ENCODE peak calls at places on chromosomes 3 and 15, in five cellular contexts. S, C, V, Y and D are unnamed samples.

GRCh38 chr15:39976291-39977274 is 42.7 kb downstream of the EIF2AK4 start:
- DNase-seq in Y (peak), S (peak), V (peak), C (peak), D (peak)

GRCh38 chr3:146375214-146375613 is 94.1 kb downstream of the PLSCR2 start:
- DNase-seq in S (no peak), Y (no peak), V (no peak), C (no peak), D (no peak)

GRCh38 chr3:123687286-123687685 is 102.4 kb upstream of the HACD2 start:
- DNase-seq in C (no peak), V (no peak), S (no peak), Y (no peak), D (peak)

GRCh38 chr15:80242132-80242769 is 9.8 kb downstream of the CTXND1 start:
- DNase-seq in S (no peak), V (peak), Y (no peak), C (no peak), D (peak)

GRCh38 chr3:167705840-167706239 is 28.9 kb downstream of the PDCD10 start:
- DNase-seq in V (no peak), S (no peak), Y (no peak), C (peak), D (peak)

GRCh38 chr3:171591059-171591458 is 130.9 kb upstream of the TNIK start:
- DNase-seq in V (no peak), C (no peak), S (no peak), Y (no peak), D (no peak)

GRCh38 chr15:48149858-48150257 is 28.2 kb downstream of the MYEF2 start:
- DNase-seq in V (no peak), C (peak), Y (no peak), S (no peak), D (peak)

GRCh38 chr15:38941399-38941953 is 376.9 kb upstream of the RASGRP1 start:
- DNase-seq in V (no peak), S (no peak), C (peak), Y (no peak), D (peak)

GRCh38 chr3:14791343-14791945 is 27.3 kb upstream of the FGD5 start:
- DNase-seq in C (peak), S (peak), Y (peak), V (peak), D (peak)

GRCh38 chr15:70196314-70197291 is 98.9 kb upstream of the TLE3 start:
- DNase-seq in Y (peak), S (peak), C (peak), V (peak), D (no peak)

GRCh38 chr15:63319065-63319464 is 41.7 kb downstream of the APH1B start:
- DNase-seq in Y (no peak), V (no peak), C (no peak), S (no peak), D (no peak)

GRCh38 chr3:146476094-146476740 is 6.9 kb upstream of the PLSCR2 start:
- DNase-seq in C (no peak), Y (no peak), V (no peak), S (no peak), D (no peak)

GRCh38 chr15:25244731-25245585 is 193.9 kb downstream of the UBE3A start:
- DNase-seq in C (no peak), V (no peak), Y (peak), S (no peak), D (no peak)

GRCh38 chr15:87347806-87348515 is 908.6 kb downstream of the NTRK3 start:
- DNase-seq in V (no peak), S (no peak), Y (no peak), C (no peak), D (no peak)

GRCh38 chr15:67413770-67414429 is 107.0 kb upstream of the C15orf61 start:
- DNase-seq in V (no peak), Y (no peak), S (no peak), C (peak), D (peak)

GRCh38 chr3:97817965-97818364 is 3.8 kb upstream of the CRYBG3 start:
- DNase-seq in S (no peak), Y (no peak), C (no peak), V (no peak), D (no peak)

GRCh38 chr15:100284191-100284590 is 57.6 kb downstream of the ADAMTS17 start:
- DNase-seq in C (no peak), V (no peak), Y (no peak), S (no peak), D (no peak)

DNA sequence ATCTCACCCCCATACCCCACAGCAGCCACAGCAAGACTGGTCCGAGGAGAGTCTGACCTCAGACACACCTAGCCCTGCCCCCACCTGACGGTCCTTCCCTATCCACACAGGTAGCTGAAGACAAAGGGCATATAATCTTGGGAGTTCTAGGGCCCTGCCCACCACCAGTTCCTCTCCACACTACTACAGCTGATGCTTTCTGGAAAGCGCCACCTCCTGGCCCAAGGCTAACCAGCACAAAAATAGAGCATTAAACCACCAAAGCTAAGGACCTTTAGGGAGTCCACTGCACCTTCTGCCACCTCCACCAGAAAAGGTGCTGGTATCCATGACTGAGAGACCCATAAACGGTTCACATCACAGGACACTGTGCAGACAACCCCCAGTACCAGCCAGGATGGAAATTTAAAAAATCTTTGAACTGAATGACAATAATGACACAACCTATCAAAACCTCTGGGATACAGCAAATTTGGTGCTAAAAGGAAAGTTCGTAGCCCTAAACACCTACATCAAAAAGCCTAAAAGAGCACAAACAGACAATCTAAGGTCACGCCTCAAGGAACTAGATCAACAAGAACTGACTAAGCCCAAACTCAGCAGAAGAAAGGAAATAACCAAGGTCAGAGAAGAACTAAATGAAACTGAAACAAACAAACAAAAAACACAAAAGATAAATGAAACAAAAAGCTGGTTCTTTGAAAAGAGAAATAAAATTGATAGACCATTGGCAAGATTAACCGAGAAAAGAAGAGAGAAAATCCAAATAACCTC is 122.1 kb upstream of the TPRG1 start:
- DNase-seq in C (no peak), V (no peak), S (no peak), Y (no peak), D (no peak)
- TF ChIP-seq CTCF in C (peak), V (peak), S (no peak), Y (no peak), D (no peak)

DNA sequence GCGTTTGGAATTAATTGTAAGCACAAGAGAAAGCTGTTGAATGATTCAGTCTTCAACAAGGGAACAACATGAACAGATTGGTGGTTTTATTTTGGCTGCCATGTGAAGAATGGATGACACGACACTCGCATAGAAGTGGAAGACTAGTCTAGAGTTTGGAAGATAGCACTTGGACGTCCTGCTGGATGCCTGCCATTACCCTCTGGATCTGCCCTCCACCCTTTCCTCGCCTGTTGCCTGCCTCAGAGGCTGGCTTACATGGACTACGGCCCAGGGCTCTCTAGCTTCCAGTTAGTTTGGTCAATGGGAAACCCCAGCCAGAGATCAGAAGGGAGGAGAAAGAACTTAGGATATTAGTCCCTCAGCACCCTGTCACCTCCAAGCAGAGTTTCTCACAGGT is 493.5 kb downstream of the FHIT start:
- DNase-seq in Y (no peak), V (no peak), C (no peak), S (no peak), D (no peak)
- TF ChIP-seq CTCF in Y (no peak), V (no peak), C (no peak), S (no peak), D (no peak)

DNA sequence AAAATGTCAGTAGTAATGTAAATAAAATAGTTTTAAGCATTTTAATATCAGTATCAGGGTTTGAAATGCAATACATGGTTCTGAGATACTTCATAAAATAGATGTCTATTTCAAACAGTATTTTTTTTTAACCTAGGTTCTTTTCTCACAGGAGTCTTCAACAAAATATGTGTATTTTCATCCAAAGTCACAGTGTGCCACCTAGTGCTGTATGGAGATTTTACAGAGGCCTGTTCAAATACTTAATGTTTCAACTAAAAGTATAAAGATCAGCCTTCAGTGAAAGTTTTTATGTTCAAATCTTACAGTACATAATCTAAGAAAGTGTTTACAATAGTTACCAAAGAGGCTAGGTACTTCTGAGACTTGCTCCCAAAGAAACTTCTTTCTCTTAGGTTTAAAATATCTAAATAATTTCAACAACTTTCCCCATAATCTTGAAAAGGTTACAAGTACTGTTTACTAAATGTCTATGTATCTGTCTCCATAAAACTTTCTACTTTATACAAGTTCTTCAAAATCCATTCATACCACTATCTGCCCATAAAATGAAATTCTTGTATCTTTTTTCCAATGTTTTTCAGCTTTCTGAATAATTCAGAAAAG is 38.3 kb downstream of the SCAPER start:
- DNase-seq in V (peak), C (peak), Y (no peak), S (no peak), D (peak)
- TF ChIP-seq CTCF in V (peak), C (peak), Y (peak), S (peak), D (peak)

GRCh38 chr3:188205992-188206416 is 52.0 kb downstream of the LPP start:
- DNase-seq in Y (no peak), S (no peak), C (no peak), V (no peak), D (no peak)
- TF ChIP-seq CTCF in Y (no peak), S (peak), C (peak), V (no peak), D (peak)

DNA sequence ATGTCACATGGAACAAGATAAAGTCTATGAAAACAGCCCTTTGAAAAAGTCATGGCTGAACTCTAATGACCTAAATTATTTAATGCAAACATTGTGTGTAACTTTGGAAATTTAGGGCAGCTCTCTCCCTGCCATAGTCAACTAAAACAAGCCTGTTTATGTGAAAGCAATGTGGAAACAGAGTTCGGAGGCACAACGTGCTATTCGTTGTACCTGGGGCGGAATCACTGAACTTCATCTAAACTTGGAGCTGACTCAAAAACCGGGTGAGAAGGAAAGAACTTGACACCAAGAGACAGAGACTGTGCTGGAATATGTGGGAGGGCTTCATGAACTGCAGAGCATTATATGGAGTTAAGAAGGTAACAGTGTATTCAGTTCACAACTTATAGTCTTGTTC is 764.9 kb upstream of the GOLIM4 start:
- DNase-seq in C (no peak), S (no peak), V (no peak), Y (no peak), D (no peak)
- TF ChIP-seq CTCF in C (no peak), S (no peak), V (no peak), Y (no peak), D (no peak)

DNA sequence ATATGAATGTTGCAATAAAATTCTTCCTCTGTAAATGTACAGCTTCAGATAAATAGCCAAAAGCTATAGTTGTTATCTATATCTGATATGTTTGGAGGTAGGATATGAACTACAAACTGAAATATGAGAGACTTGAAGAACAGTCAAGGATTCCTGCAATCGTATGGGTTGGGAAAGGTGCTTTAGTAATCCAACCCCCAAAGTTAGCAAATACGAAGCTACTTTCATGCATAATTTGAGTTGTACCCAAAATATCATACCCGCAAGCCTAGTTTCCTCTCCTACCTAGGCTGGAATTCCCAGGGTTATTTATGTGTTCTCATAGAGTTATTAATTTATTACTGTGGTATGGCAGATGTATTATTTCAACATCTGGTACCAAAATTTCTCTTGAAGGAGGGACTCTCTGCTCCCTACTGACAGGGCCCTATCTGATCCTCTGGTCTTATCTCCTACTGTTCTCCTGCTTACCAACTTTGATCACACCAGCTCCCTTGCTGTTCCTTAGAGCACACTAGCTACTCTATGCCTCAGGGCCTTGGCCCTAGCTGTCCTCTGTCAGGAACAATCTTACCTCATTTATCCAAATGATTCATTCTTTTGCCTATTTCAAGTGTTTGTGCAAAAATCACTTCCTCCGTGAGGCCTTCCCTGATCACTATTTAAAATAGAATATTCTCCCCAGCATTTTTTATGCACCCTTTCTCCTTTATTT is 140.4 kb upstream of the CCDC54 start:
- DNase-seq in Y (no peak), V (no peak), C (no peak), S (no peak), D (no peak)
- TF ChIP-seq CTCF in Y (no peak), V (no peak), C (no peak), S (no peak), D (no peak)